ENCODE peak calls at places on chromosome 2, in four cellular contexts. T is mesendoderm, M is colonic mucosa, A is neural progenitor cell. B is an unnamed sample.

GRCh38 chr2:162072181-162072702 is 1.8 kb downstream of the DPP4 start:
- DNase-seq in M (no peak), T (no peak), A (no peak), B (no peak)

GRCh38 chr2:96347395-96347794 is 11.8 kb downstream of the NCAPH start:
- DNase-seq in M (no peak), T (no peak), A (no peak), B (no peak)

GRCh38 chr2:1538663-1539062 is 125.4 kb downstream of the TPO start:
- DNase-seq in A (peak; percentile 72), M (no peak), T (peak; percentile 91), B (peak; percentile 85)

GRCh38 chr2:15511686-15512085 is 49.4 kb downstream of the NBAS start:
- DNase-seq in A (no peak), M (no peak), T (no peak), B (no peak)

GRCh38 chr2:3399829-3400228 is 20.3 kb downstream of the TRAPPC12 start:
- DNase-seq in A (peak; percentile 56), M (no peak), T (no peak), B (peak; percentile 26)

GRCh38 chr2:100276716-100277115 is 45.6 kb downstream of the LONRF2 start:
- DNase-seq in M (no peak), A (no peak), T (no peak), B (no peak)

GRCh38 chr2:46036929-46037328 is 260.3 kb upstream of the EPAS1 start:
- DNase-seq in A (no peak), T (no peak), M (no peak), B (no peak)

GRCh38 chr2:36797324-36798070 is 101.0 kb downstream of the VIT start:
- DNase-seq in A (no peak), M (no peak), T (no peak), B (no peak)

GRCh38 chr2:137192366-137193315 is 427.3 kb downstream of the THSD7B start:
- DNase-seq in A (no peak), M (no peak), T (no peak), B (no peak)

GRCh38 chr2:26721267-26722032 is 28.9 kb downstream of the KCNK3 start:
- DNase-seq in M (peak; percentile 57), A (no peak), T (no peak), B (peak; percentile 45)

GRCh38 chr2:111155610-111156009 is 34.9 kb downstream of the BCL2L11 start:
- DNase-seq in T (no peak), A (no peak), M (no peak), B (no peak)

GRCh38 chr2:167140767-167141166 is 252.5 kb downstream of the XIRP2 start:
- DNase-seq in T (peak; percentile 39), M (no peak), A (no peak), B (no peak)

GRCh38 chr2:27095745-27096651 is 9.4 kb downstream of the KHK start:
- DNase-seq in T (peak; percentile 80), M (peak; percentile 58), A (peak; percentile 80), B (peak; percentile 87)

GRCh38 chr2:8135051-8135675 is 546.7 kb upstream of the ID2 start:
- DNase-seq in T (no peak), M (no peak), A (no peak), B (no peak)

GRCh38 chr2:239949537-239949936 is 75.6 kb downstream of the NDUFA10 start:
- DNase-seq in M (no peak), A (no peak), T (no peak), B (no peak)

GRCh38 chr2:217497850-217498377 is 504.9 kb downstream of the TNS1 start:
- DNase-seq in T (no peak), M (no peak), A (no peak), B (no peak)

GRCh38 chr2:17160594-17160993 is 357.6 kb downstream of the RAD51AP2 start:
- DNase-seq in T (peak; percentile 16), M (no peak), A (no peak), B (no peak)

GRCh38 chr2:197209742-197210408 is 100.7 kb downstream of the ANKRD44 start:
- DNase-seq in M (no peak), T (peak; percentile 29), A (no peak), B (no peak)

GRCh38 chr2:219350938-219351280 is 18.4 kb upstream of the RESP18 start:
- DNase-seq in A (peak; percentile 66), T (peak; percentile 89), M (no peak), B (peak; percentile 51)

GRCh38 chr2:146579154-146579930 is 1265.5 kb upstream of the ACVR2A start:
- DNase-seq in M (no peak), T (peak; percentile 68), A (no peak), B (no peak)

GRCh38 chr2:37523861-37524362 is 147.5 kb downstream of the CDC42EP3 start:
- DNase-seq in T (no peak), A (no peak), M (peak; percentile 27), B (no peak)

GRCh38 chr2:158405341-158405740 is 51.2 kb downstream of the CCDC148 start:
- DNase-seq in T (no peak), M (no peak), A (no peak), B (no peak)

GRCh38 chr2:84919885-84920580 is 14.6 kb downstream of the TMSB10 start:
- DNase-seq in T (peak; percentile 80), M (no peak), A (no peak), B (no peak)

GRCh38 chr2:72159611-72160010 is 11.9 kb upstream of the CYP26B1 start:
- DNase-seq in T (no peak), A (no peak), M (no peak), B (no peak)

GRCh38 chr2:10524341-10524740 is 76.2 kb upstream of the ODC1 start:
- DNase-seq in T (no peak), A (no peak), M (no peak), B (no peak)

GRCh38 chr2:19949071-19949470 is 40.8 kb downstream of the WDR35 start:
- DNase-seq in A (no peak), T (no peak), M (no peak), B (no peak)

GRCh38 chr2:100817388-100817985 is 2.5 kb upstream of the NPAS2 start:
- DNase-seq in T (no peak), M (no peak), A (no peak), B (no peak)

GRCh38 chr2:178197791-178198190 is 3.5 kb downstream of the OSBPL6 start:
- DNase-seq in M (no peak), A (no peak), T (no peak), B (no peak)

GRCh38 chr2:29293830-29294438 is 178.7 kb downstream of the CLIP4 start:
- DNase-seq in T (peak; percentile 78), A (peak; percentile 74), M (no peak), B (peak; percentile 91)

GRCh38 chr2:180657054-180657453 is 323.4 kb upstream of the UBE2E3 start:
- DNase-seq in M (no peak), T (peak; percentile 73), A (no peak), B (no peak)

GRCh38 chr2:67891642-67892041 is 171.2 kb downstream of the C1D start:
- DNase-seq in A (no peak), M (no peak), T (peak; percentile 63), B (no peak)

GRCh38 chr2:67898605-67899004 is 164.2 kb downstream of the C1D start:
- DNase-seq in T (peak; percentile 14), M (no peak), A (no peak), B (no peak)

GRCh38 chr2:67899187-67899586 is 163.6 kb downstream of the C1D start:
- DNase-seq in A (no peak), T (no peak), M (no peak), B (peak; percentile 12)

GRCh38 chr2:67895171-67895941 is 167.4 kb downstream of the C1D start:
- DNase-seq in M (no peak), A (no peak), T (peak; percentile 89), B (peak; percentile 71)

GRCh38 chr2:67896131-67896865 is 166.5 kb downstream of the C1D start:
- DNase-seq in T (no peak), M (no peak), A (no peak), B (no peak)
- H3K4me1 ChIP-seq in T (peaks cover 7% of the 10 kb centered on the region), M (no peaks in the 10 kb centered on the region), A (peaks cover 19% of the 10 kb centered on the region), B (peaks cover 24% of the 10 kb centered on the region)

GRCh38 chr2:207783514-207783913 is 13.8 kb upstream of the FZD5 start:
- DNase-seq in T (no peak), A (no peak), M (no peak), B (no peak)

GRCh38 chr2:207784898-207785297 is 15.2 kb upstream of the FZD5 start:
- DNase-seq in A (no peak), M (peak; percentile 74), T (no peak), B (no peak)

GRCh38 chr2:207790898-207791297 is 21.2 kb upstream of the FZD5 start:
- DNase-seq in T (no peak), A (no peak), M (no peak), B (no peak)

GRCh38 chr2:207787800-207788199 is 18.1 kb upstream of the FZD5 start:
- DNase-seq in T (no peak), A (no peak), M (no peak), B (no peak)

GRCh38 chr2:207786956-207787516 is 17.3 kb upstream of the FZD5 start:
- DNase-seq in M (no peak), T (no peak), A (no peak), B (no peak)
- H3K4me1 ChIP-seq in M (no peaks in the 10 kb centered on the region), T (no peaks in the 10 kb centered on the region), A (peaks cover 24% of the 10 kb centered on the region), B (peaks cover 8% of the 10 kb centered on the region)

GRCh38 chr2:195656859-195657633 is at the start of gene SLC39A10:
- DNase-seq in M (peak; percentile 98), T (peak; percentile 97), A (peak; percentile 97), B (peak; percentile 97)

GRCh38 chr2:195656131-195656858 is 731 bp upstream of the SLC39A10 start:
- DNase-seq in A (no peak), M (peak; percentile 32), T (no peak), B (no peak)

GRCh38 chr2:195651041-195651440 is 6.0 kb upstream of the SLC39A10 start:
- DNase-seq in M (no peak), A (no peak), T (no peak), B (no peak)

GRCh38 chr2:195649629-195650190 is 7.3 kb upstream of the SLC39A10 start:
- DNase-seq in A (no peak), M (no peak), T (no peak), B (no peak)

DNA sequence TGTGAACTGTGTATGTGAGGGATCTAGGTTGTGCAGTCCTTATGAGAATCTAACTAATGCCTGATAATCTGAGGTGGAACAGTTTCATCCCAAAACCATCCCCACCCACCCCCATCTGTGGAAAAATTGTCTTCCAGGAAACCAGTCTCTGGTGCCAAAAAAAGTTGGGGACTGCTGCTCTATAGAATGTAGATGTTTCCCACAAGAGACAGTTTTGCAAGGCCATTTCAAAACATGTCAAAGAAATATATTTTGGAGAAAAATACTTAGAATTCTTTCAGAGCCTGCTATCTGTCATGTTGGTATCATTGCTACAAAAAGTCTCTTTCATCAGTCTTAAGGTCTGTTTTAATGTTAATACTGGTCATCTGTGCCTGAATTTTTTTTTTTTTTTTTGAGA is 4.1 kb upstream of the SLC39A10 start:
- DNase-seq in M (no peak), A (no peak), T (no peak), B (no peak)
- H3K4me1 ChIP-seq in M (no peaks in the 10 kb centered on the region), A (no peaks in the 10 kb centered on the region), T (peaks cover 2% of the 10 kb centered on the region), B (peaks cover 14% of the 10 kb centered on the region)

GRCh38 chr2:233375490-233376314 is 21.4 kb downstream of the DGKD start:
- DNase-seq in M (no peak), T (no peak), A (no peak), B (no peak)
- H3K4me1 ChIP-seq in M (peaks cover 7% of the 10 kb centered on the region), T (no peaks in the 10 kb centered on the region), A (peaks cover 10% of the 10 kb centered on the region), B (peaks cover 6% of the 10 kb centered on the region)

B was measured in GM23338.